ENCODE peak calls at places on chromosomes 3 and 15, in five cellular contexts. One of them, this sample, is unnamed.
A peak's percentile ranks its signal among the peaks of the same experiment; 100 is the strongest.

GRCh38 chr3:56868706-56869105 is 67.0 kb upstream of the ARHGEF3 start:
- DNase-seq in choroid plexus epithelial cell: no peak
- DNase-seq in A549: no peak
- DNase-seq in activated naive CD4-positive, alpha-beta T cell: no peak
- DNase-seq in GM12865: no peak
- DNase-seq in this sample: no peak

GRCh38 chr3:138465927-138466326 is 31.5 kb downstream of the ESYT3 start:
- DNase-seq in GM12865: no peak
- DNase-seq in activated naive CD4-positive, alpha-beta T cell: no peak
- DNase-seq in A549: no peak
- DNase-seq in choroid plexus epithelial cell: no peak
- DNase-seq in this sample: no peak

GRCh38 chr15:89652666-89653065 is 2.6 kb downstream of the KIF7 start:
- DNase-seq in A549: no peak
- DNase-seq in activated naive CD4-positive, alpha-beta T cell: no peak
- DNase-seq in GM12865: no peak
- DNase-seq in choroid plexus epithelial cell: no peak
- DNase-seq in this sample: no peak

GRCh38 chr15:40081691-40082194 is 26.9 kb downstream of the BMF start:
- DNase-seq in activated naive CD4-positive, alpha-beta T cell: no peak
- DNase-seq in A549: peak; percentile 32
- DNase-seq in GM12865: no peak
- DNase-seq in choroid plexus epithelial cell: peak; percentile 78
- DNase-seq in this sample: no peak

GRCh38 chr3:172138792-172139507 is 99.6 kb downstream of the FNDC3B start:
- DNase-seq in GM12865: peak; percentile 79
- DNase-seq in choroid plexus epithelial cell: peak; percentile 60
- DNase-seq in A549: peak; percentile 57
- DNase-seq in activated naive CD4-positive, alpha-beta T cell: no peak
- DNase-seq in this sample: no peak

GRCh38 chr15:28783873-28784272 is 64.6 kb downstream of the GOLGA6L7 start:
- DNase-seq in A549: no peak
- DNase-seq in choroid plexus epithelial cell: no peak
- DNase-seq in activated naive CD4-positive, alpha-beta T cell: no peak
- DNase-seq in GM12865: no peak
- DNase-seq in this sample: no peak

GRCh38 chr15:44801368-44801767 is 65.0 kb downstream of the TRIM69 start:
- DNase-seq in activated naive CD4-positive, alpha-beta T cell: no peak
- DNase-seq in A549: no peak
- DNase-seq in choroid plexus epithelial cell: peak; percentile 24
- DNase-seq in GM12865: no peak
- DNase-seq in this sample: no peak

GRCh38 chr3:175743733-175744400 is 884.7 kb downstream of the NAALADL2 start:
- DNase-seq in GM12865: no peak
- DNase-seq in A549: peak; percentile 0
- DNase-seq in activated naive CD4-positive, alpha-beta T cell: no peak
- DNase-seq in choroid plexus epithelial cell: peak; percentile 64
- DNase-seq in this sample: no peak

GRCh38 chr15:41971089-41971892 is 1.1 kb downstream of the EHD4 start:
- DNase-seq in choroid plexus epithelial cell: peak; percentile 69
- DNase-seq in activated naive CD4-positive, alpha-beta T cell: peak; percentile 23
- DNase-seq in GM12865: peak; percentile 94
- DNase-seq in A549: peak; percentile 43
- DNase-seq in this sample: peak; percentile 30

GRCh38 chr3:139434764-139435291 is 41.5 kb downstream of the RBP2 start:
- DNase-seq in choroid plexus epithelial cell: peak; percentile 86
- DNase-seq in GM12865: no peak
- DNase-seq in A549: peak; percentile 23
- DNase-seq in activated naive CD4-positive, alpha-beta T cell: no peak
- DNase-seq in this sample: no peak

GRCh38 chr3:112333386-112334334 is 704 bp downstream of the CD200 start:
- DNase-seq in choroid plexus epithelial cell: peak; percentile 74
- DNase-seq in activated naive CD4-positive, alpha-beta T cell: no peak
- DNase-seq in A549: no peak
- DNase-seq in GM12865: no peak
- DNase-seq in this sample: no peak

GRCh38 chr3:185153861-185154629 is 1.2 kb upstream of the C3orf70 start:
- DNase-seq in A549: no peak
- DNase-seq in activated naive CD4-positive, alpha-beta T cell: no peak
- DNase-seq in choroid plexus epithelial cell: no peak
- DNase-seq in GM12865: no peak
- DNase-seq in this sample: no peak

GRCh38 chr15:101329867-101330380 is 34.9 kb upstream of the SNRPA1 start:
- DNase-seq in A549: no peak
- DNase-seq in activated naive CD4-positive, alpha-beta T cell: no peak
- DNase-seq in GM12865: no peak
- DNase-seq in choroid plexus epithelial cell: no peak
- DNase-seq in this sample: no peak